ENCODE peak calls at places on chromosomes 7 and 10, in eight cellular contexts. O is AG09319, W is progenitor cell of endocrine pancreas, E is activated T-cell treated with anti-CD3 and anti-CD28 coated beads for 1 hour, Q is brain microvascular endothelial cell, V is mesenchymal stem cell, S is glutamatergic neuron, U is GM13977. J is an unnamed sample.

GRCh38 chr10:116324951-116325635 is 845 bp downstream of the CCDC172 start:
- DNase-seq in O (no peak), Q (no peak), V (no peak), E (no peak), W (no peak), U (no peak), S (no peak), J (no peak)

GRCh38 chr10:88062385-88062784 is 199.0 kb downstream of the PTEN start:
- DNase-seq in Q (no peak), W (no peak), O (no peak), U (peak; percentile 45), E (no peak), S (no peak), V (peak; percentile 87), J (no peak)

GRCh38 chr7:123665157-123665556 is 9.5 kb downstream of the LMOD2 start:
- DNase-seq in S (no peak), U (no peak), W (no peak), O (no peak), E (no peak), Q (no peak), V (no peak), J (no peak)

GRCh38 chr10:12834721-12835120 is 166.8 kb downstream of the CCDC3 start:
- DNase-seq in O (no peak), U (no peak), E (no peak), W (no peak), S (no peak), Q (no peak), V (no peak), J (no peak)

GRCh38 chr7:139242741-139243281 is 11.8 kb downstream of the UBN2 start:
- DNase-seq in V (peak; percentile 60), O (no peak), U (no peak), Q (no peak), W (no peak), E (no peak), S (no peak), J (no peak)

GRCh38 chr10:48769706-48770105 is 85.0 kb downstream of the WDFY4 start:
- DNase-seq in V (no peak), U (no peak), W (no peak), E (no peak), S (no peak), O (no peak), Q (no peak), J (no peak)

GRCh38 chr7:91945476-91945875 is 4.8 kb downstream of the AKAP9 start:
- DNase-seq in W (no peak), U (no peak), E (no peak), V (peak; percentile 83), O (peak; percentile 44), Q (peak; percentile 69), S (no peak), J (no peak)

GRCh38 chr7:1586126-1586826 is 16.4 kb upstream of the PSMG3 start:
- DNase-seq in Q (no peak), W (no peak), O (no peak), U (no peak), S (peak; percentile 47), E (no peak), V (no peak), J (no peak)

GRCh38 chr10:116699049-116699782 is 43.1 kb downstream of the HSPA12A start:
- DNase-seq in V (no peak), W (no peak), U (no peak), O (no peak), E (no peak), S (no peak), Q (no peak), J (no peak)

GRCh38 chr7:22801907-22802306 is 20.7 kb downstream of the TOMM7 start:
- DNase-seq in W (no peak), V (no peak), O (no peak), E (no peak), S (peak; percentile 22), Q (no peak), U (no peak), J (no peak)

GRCh38 chr7:39172137-39172536 is 194.4 kb downstream of the POU6F2 start:
- DNase-seq in E (no peak), S (no peak), U (no peak), V (no peak), Q (no peak), W (no peak), O (no peak), J (no peak)

GRCh38 chr10:98267894-98268693 is at the start of gene LOXL4:
- DNase-seq in O (no peak), W (no peak), Q (no peak), U (peak; percentile 75), S (peak; percentile 75), E (no peak), V (peak; percentile 29), J (no peak)

GRCh38 chr10:46268076-46268881 is 18.5 kb upstream of the ANTXRL start:
- DNase-seq in Q (no peak), O (no peak), W (no peak), U (no peak), E (peak; percentile 38), V (no peak), S (no peak), J (no peak)

GRCh38 chr7:48004023-48004422 is 24.6 kb upstream of the HUS1 start:
- DNase-seq in V (no peak), O (no peak), W (no peak), U (no peak), Q (no peak), S (no peak), E (no peak), J (no peak)

GRCh38 chr7:31228957-31229356 is 111.6 kb downstream of the NEUROD6 start:
- DNase-seq in S (no peak), O (no peak), U (no peak), V (no peak), W (no peak), E (no peak), Q (no peak), J (no peak)

GRCh38 chr7:39952791-39953190 is 2.7 kb downstream of the CDK13 start:
- DNase-seq in Q (no peak), S (no peak), U (no peak), V (peak; percentile 32), E (no peak), W (no peak), O (no peak), J (no peak)

GRCh38 chr10:24900888-24901685 is 51.3 kb downstream of the PRTFDC1 start:
- DNase-seq in E (no peak), O (no peak), Q (no peak), S (no peak), W (no peak), U (peak; percentile 66), V (no peak), J (no peak)

GRCh38 chr7:157412021-157412443 is 75.2 kb downstream of the DNAJB6 start:
- DNase-seq in S (no peak), V (peak; percentile 65), U (no peak), W (no peak), O (no peak), Q (peak; percentile 83), E (no peak), J (no peak)

GRCh38 chr7:106306256-106306655 is 21.5 kb upstream of the NAMPT start:
- DNase-seq in U (no peak), O (no peak), V (no peak), Q (no peak), E (no peak), W (no peak), S (no peak), J (no peak)

GRCh38 chr10:74640134-74640533 is 186.3 kb upstream of the KAT6B start:
- DNase-seq in U (no peak), V (peak; percentile 10), W (no peak), E (no peak), O (no peak), S (peak; percentile 22), Q (no peak), J (no peak)

GRCh38 chr10:69043931-69044531 is 43.9 kb upstream of the SRGN start:
- DNase-seq in Q (no peak), U (peak; percentile 30), W (no peak), V (no peak), O (no peak), E (no peak), S (no peak), J (no peak)

GRCh38 chr7:47301657-47302295 is 280.1 kb downstream of the TNS3 start:
- DNase-seq in O (no peak), W (no peak), V (no peak), Q (no peak), S (no peak), U (no peak), E (no peak), J (no peak)

GRCh38 chr10:103739039-103739764 is 116.2 kb downstream of the SH3PXD2A start:
- DNase-seq in V (peak; percentile 99), S (no peak), E (no peak), U (no peak), Q (peak; percentile 85), O (peak; percentile 80), W (no peak), J (no peak)

GRCh38 chr7:66016131-66016461 is 34.1 kb upstream of the GUSB start:
- DNase-seq in O (no peak), U (no peak), W (no peak), S (no peak), E (no peak), Q (no peak), V (peak; percentile 18), J (no peak)

GRCh38 chr10:116056445-116057293 is 216.3 kb downstream of the GFRA1 start:
- DNase-seq in W (no peak), E (no peak), V (no peak), Q (no peak), S (no peak), U (no peak), O (no peak), J (no peak)

GRCh38 chr7:149799397-149800168 is 26.2 kb upstream of the ZNF467 start:
- DNase-seq in Q (no peak), W (peak; percentile 49), O (no peak), E (peak; percentile 71), V (no peak), S (peak; percentile 49), U (peak; percentile 83), J (no peak)

GRCh38 chr7:50474382-50475155 is 24.4 kb upstream of the FIGNL1 start:
- DNase-seq in E (no peak), W (no peak), U (no peak), S (no peak), O (no peak), V (no peak), Q (no peak), J (no peak)

GRCh38 chr7:81111358-81111757 is 192.5 kb upstream of the SEMA3C start:
- DNase-seq in V (peak; percentile 93), W (no peak), E (no peak), U (no peak), S (no peak), Q (peak; percentile 96), O (peak; percentile 90), J (no peak)

J was measured in cardiac septum.